ENCODE peak calls at places on chromosome 13, in four cellular contexts. V is SK-N-SH, M is K562, O is HepG2. Z is an unnamed sample.

GRCh38 chr13:20148501-20149183 is 12.2 kb downstream of the GJA3 start:
- DNase-seq in O (no peak), V (no peak), M (no peak), Z (no peak)

GRCh38 chr13:86399572-86399971 is 600.4 kb upstream of the SLITRK6 start:
- DNase-seq in V (no peak), M (no peak), O (no peak), Z (no peak)

GRCh38 chr13:96075953-96076543 is 13.9 kb upstream of the HS6ST3 start:
- DNase-seq in O (peak; percentile 12), M (no peak), V (peak; percentile 28), Z (no peak)

GRCh38 chr13:43573787-43574562 is 212.8 kb downstream of the ENOX1 start:
- DNase-seq in M (no peak), O (no peak), V (no peak), Z (no peak)

GRCh38 chr13:25286308-25286968 is 850 bp downstream of the MTMR6 start:
- DNase-seq in O (peak; percentile 24), M (no peak), V (peak; percentile 49), Z (no peak)

GRCh38 chr13:32125746-32126145 is 94.2 kb downstream of the FRY start:
- DNase-seq in V (no peak), M (no peak), O (no peak), Z (no peak)

GRCh38 chr13:77533875-77534788 is 1.4 kb upstream of the SCEL start:
- DNase-seq in O (no peak), V (no peak), M (no peak), Z (no peak)

GRCh38 chr13:26819067-26819466 is 58.5 kb upstream of the GPR12 start:
- DNase-seq in M (no peak), V (no peak), O (no peak), Z (no peak)

GRCh38 chr13:66503890-66504289 is 726.2 kb downstream of the PCDH9 start:
- DNase-seq in M (no peak), O (no peak), V (no peak), Z (no peak)

GRCh38 chr13:85631801-85632200 is 167.4 kb downstream of the SLITRK6 start:
- DNase-seq in M (no peak), V (no peak), O (no peak), Z (no peak)

GRCh38 chr13:64527561-64527960 is 2702.6 kb downstream of the PCDH9 start:
- DNase-seq in V (no peak), O (peak; percentile 1), M (no peak), Z (no peak)

GRCh38 chr13:89925107-89925506 is 1422.4 kb upstream of the MIR17HG start:
- DNase-seq in M (peak; percentile 41), V (peak; percentile 37), O (peak; percentile 32), Z (peak; percentile 10)

GRCh38 chr13:38366954-38367645 is 17.4 kb downstream of the UFM1 start:
- DNase-seq in V (no peak), O (no peak), M (no peak), Z (no peak)

GRCh38 chr13:114164027-114164426 is 15.0 kb upstream of the CFAP97D2 start:
- DNase-seq in O (no peak), V (no peak), M (no peak), Z (no peak)

GRCh38 chr13:31134055-31134711 is 27.5 kb downstream of the HSPH1 start:
- DNase-seq in M (no peak), V (no peak), O (no peak), Z (no peak)

GRCh38 chr13:24618219-24618955 is 61.8 kb upstream of the ATP12A start:
- DNase-seq in M (no peak), O (no peak), V (no peak), Z (no peak)

GRCh38 chr13:29801737-29802305 is 48.6 kb downstream of the UBL3 start:
- DNase-seq in M (no peak), O (no peak), V (no peak), Z (no peak)

GRCh38 chr13:45178349-45179142 is 22.3 kb downstream of the KCTD4 start:
- DNase-seq in V (no peak), M (no peak), O (peak; percentile 53), Z (no peak)

GRCh38 chr13:32019612-32020233 is 11.9 kb upstream of the FRY start:
- DNase-seq in V (peak; percentile 55), M (peak; percentile 14), O (peak; percentile 73), Z (peak; percentile 37)

GRCh38 chr13:110971486-110971885 is 56.6 kb upstream of the ANKRD10 start:
- DNase-seq in V (no peak), O (no peak), M (no peak), Z (no peak)

GRCh38 chr13:43663474-43664090 is 123.2 kb downstream of the ENOX1 start:
- DNase-seq in V (no peak), O (no peak), M (no peak), Z (no peak)

GRCh38 chr13:32016631-32017030 is 14.9 kb upstream of the FRY start:
- DNase-seq in O (no peak), V (no peak), M (no peak), Z (no peak)

GRCh38 chr13:93786846-93787245 is 560.2 kb downstream of the GPC6 start:
- DNase-seq in M (no peak), V (peak; percentile 8), O (no peak), Z (no peak)

GRCh38 chr13:108031859-108032258 is 183.5 kb downstream of the LIG4 start:
- DNase-seq in O (no peak), V (no peak), M (no peak), Z (no peak)

DNA sequence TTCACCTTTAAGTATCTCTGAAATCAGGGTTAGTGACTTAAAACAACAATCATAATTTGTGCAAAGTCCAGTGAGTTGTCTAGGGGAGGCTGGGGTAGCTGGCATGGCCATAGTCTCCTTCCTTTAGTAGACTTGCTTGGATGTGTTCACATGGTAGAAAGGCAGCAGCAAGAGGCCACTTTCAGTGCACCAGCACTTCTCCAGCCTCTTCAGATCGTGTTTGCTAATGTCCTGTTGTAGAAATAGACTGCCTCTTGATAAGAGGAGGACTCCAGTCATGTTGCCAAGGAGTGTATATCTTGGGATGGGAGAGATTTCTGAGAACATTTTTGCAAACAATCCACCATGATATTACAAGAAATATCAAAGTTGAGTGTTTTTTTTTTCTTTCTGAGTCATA is 22.9 kb downstream of the WDFY2 start:
- DNase-seq in V (no peak), M (no peak), O (no peak), Z (no peak)
- TF ChIP-seq REST in V (no peak), M (no peak), O (no peak), Z (no peak)

GRCh38 chr13:27919934-27920676 is at the start of gene PDX1:
- DNase-seq in O (no peak), V (peak; percentile 70), M (no peak), Z (no peak)

GRCh38 chr13:27918918-27919255 is 913 bp upstream of the PDX1 start:
- DNase-seq in M (no peak), V (no peak), O (no peak), Z (no peak)

GRCh38 chr13:27919299-27919933 is 384 bp upstream of the PDX1 start:
- DNase-seq in M (peak; percentile 53), O (peak; percentile 12), V (no peak), Z (peak; percentile 45)

GRCh38 chr13:27917121-27917947 is 2.5 kb upstream of the PDX1 start:
- DNase-seq in O (no peak), M (no peak), V (no peak), Z (no peak)

DNA sequence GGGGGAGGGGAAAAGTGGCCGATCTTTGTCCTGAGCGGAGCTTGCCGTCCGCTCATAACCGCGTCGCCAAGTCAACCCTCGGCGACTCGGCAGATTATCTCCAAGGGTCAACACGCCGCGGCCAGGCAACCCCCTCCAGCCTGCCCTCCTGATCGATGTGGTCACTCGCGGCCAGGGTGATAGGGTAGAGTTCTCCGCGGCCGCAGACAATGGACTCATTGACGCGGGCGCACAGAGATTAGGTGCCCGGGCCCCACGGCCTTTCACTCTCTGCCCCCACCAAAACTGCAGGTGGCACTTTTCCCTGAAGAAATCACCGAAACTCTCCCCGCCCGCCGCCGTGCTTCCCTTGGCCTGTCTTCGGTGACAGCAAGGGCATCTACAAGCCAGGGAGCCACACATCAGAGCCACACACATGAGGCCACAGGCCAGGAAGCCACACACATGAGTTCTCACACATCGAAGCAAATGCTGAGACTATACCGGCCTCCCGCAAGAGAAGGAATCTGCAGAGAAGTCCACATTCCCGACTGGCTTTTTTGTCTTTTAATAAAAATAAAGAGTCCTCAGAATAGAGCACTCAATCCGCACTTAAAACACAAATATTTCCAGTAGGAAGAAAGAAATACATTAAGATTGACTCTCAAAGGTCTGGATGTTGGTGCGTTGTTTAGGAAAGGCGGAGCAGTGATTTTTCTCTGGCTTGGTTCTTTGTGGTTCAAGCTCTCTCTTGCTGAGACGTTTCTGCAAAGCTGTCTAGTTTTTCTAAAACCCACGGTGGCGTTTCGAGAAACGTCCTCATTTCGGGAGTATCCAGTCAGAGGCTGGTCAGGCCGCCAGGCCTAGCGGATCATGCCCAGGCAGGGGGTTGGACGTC is 1.5 kb upstream of the PDX1 start:
- DNase-seq in V (no peak), O (no peak), M (no peak), Z (no peak)
- TF ChIP-seq ELF1 in V (no peak), O (no peak), M (no peak), Z (no peak)

DNA sequence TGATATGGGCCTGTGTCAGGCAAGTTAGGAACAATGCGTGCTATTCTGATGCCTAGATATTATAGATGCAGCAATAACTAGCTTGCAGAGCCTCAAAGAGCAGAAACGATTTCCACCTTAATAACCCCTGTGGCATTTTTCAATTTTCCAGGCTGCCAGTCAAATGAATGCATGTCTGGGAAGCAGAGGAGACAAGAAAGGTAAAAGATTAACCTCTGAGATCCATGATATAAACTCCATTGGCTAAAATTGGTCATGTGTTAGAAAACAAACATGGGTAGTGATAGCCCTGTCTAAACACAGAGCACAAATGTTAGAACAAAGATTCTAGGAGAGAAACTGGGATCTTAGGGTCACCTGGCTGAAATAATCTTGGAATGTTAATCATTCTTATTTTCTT is 811.1 kb downstream of the DIAPH3 start:
- DNase-seq in M (no peak), V (no peak), O (peak; percentile 55), Z (no peak)
- TF ChIP-seq REST in M (no peak), V (no peak), O (no peak), Z (no peak)

DNA sequence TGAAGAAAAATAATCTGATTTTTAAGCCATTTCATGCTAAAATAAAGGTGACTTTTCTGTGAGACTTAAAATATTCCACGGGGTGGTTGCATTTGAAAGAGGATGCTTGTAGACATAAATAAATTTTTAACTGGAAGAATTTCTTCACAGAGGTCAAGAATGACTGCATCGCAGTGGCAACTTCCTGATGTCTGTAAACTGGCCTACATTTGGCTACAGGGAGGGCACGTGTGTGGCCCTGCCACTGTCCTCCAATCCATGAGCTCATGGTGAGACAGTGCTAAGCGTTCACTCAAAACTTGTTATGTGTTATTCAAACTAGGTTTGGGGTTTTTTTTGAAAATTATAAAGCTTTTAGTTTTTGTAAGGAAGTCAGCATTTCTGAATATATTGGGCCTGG is 1089.3 kb downstream of the EFNB2 start:
- DNase-seq in M (no peak), V (no peak), O (no peak), Z (no peak)
- TF ChIP-seq ELF1 in M (no peak), V (no peak), O (no peak), Z (no peak)

GRCh38 chr13:57672168-57672567 is 40.6 kb downstream of the PCDH17 start:
- DNase-seq in V (no peak), O (no peak), M (no peak), Z (no peak)

GRCh38 chr13:57665471-57665870 is 33.9 kb downstream of the PCDH17 start:
- DNase-seq in V (no peak), O (no peak), M (no peak), Z (no peak)

GRCh38 chr13:57666131-57666530 is 34.6 kb downstream of the PCDH17 start:
- DNase-seq in V (no peak), O (no peak), M (no peak), Z (no peak)

GRCh38 chr13:57666554-57666953 is 35.0 kb downstream of the PCDH17 start:
- DNase-seq in V (no peak), O (no peak), M (no peak), Z (no peak)
- TF ChIP-seq REST in V (no peak), O (no peak), M (no peak), Z (no peak)